ENCODE peak calls at places on chromosomes 13 and 19, in five cellular contexts. E is GM12878, G is HepG2, V is H1, U is NT2/D1. S is an unnamed sample.

GRCh38 chr13:32983058-32983457 is 33.2 kb upstream of the KL start:
- DNase-seq in E (no peak), G (no peak), V (no peak), U (no peak), S (no peak)

GRCh38 chr13:27920677-27921420 is 1.0 kb downstream of the PDX1 start:
- DNase-seq in E (no peak), G (no peak), V (no peak), U (no peak), S (no peak)

GRCh38 chr19:5867201-5868136 is 2.9 kb downstream of the FUT5 start:
- DNase-seq in E (no peak), G (no peak), V (no peak), U (no peak), S (no peak)

GRCh38 chr19:13881692-13882418 is 4.9 kb downstream of the NANOS3 start:
- DNase-seq in E (no peak), G (no peak), V (no peak), U (no peak), S (no peak)

GRCh38 chr19:4338441-4339350 is at the start of gene STAP2:
- DNase-seq in E (no peak), G (peak; percentile 44), V (no peak), U (no peak), S (no peak)

GRCh38 chr13:43861863-43862262 is 17.7 kb downstream of the CCDC122 start:
- DNase-seq in E (no peak), G (no peak), V (no peak), U (no peak), S (no peak)

GRCh38 chr13:96837809-96838208 is 156.5 kb downstream of the OXGR1 start:
- DNase-seq in E (no peak), G (no peak), V (no peak), U (no peak), S (no peak)

GRCh38 chr13:90933097-90933826 is 414.2 kb upstream of the MIR17HG start:
- DNase-seq in E (no peak), G (no peak), V (no peak), U (no peak), S (no peak)

GRCh38 chr13:46896346-46897138 is at the start of gene HTR2A:
- DNase-seq in E (no peak), G (no peak), V (no peak), U (no peak), S (no peak)

GRCh38 chr13:103098535-103098934 is 32.3 kb upstream of the SLC10A2 start:
- DNase-seq in E (no peak), G (no peak), V (no peak), U (no peak), S (no peak)

GRCh38 chr19:14085309-14085995 is at the start of gene C19orf67:
- DNase-seq in E (no peak), G (no peak), V (no peak), U (no peak), S (no peak)

GRCh38 chr19:10544242-10544752 is 593 bp downstream of the ATG4D start:
- DNase-seq in E (no peak), G (no peak), V (no peak), U (no peak), S (no peak)

GRCh38 chr19:18793144-18794028 is 2.3 kb upstream of the COMP start:
- DNase-seq in E (no peak), G (no peak), V (no peak), U (no peak), S (no peak)

GRCh38 chr13:107716741-107717140 is 498.6 kb downstream of the LIG4 start:
- DNase-seq in E (no peak), G (no peak), V (no peak), U (no peak), S (no peak)

GRCh38 chr19:42280761-42281174 is 11.7 kb downstream of the CIC start:
- DNase-seq in E (no peak), G (no peak), V (no peak), U (no peak), S (no peak)

GRCh38 chr19:41531438-41532311 is 44.3 kb upstream of the CEACAM21 start:
- DNase-seq in E (no peak), G (no peak), V (no peak), U (no peak), S (peak; percentile 52)

GRCh38 chr19:18915639-18916038 is 3.5 kb downstream of the COPE start:
- DNase-seq in E (no peak), G (peak; percentile 54), V (no peak), U (no peak), S (no peak)

GRCh38 chr13:71880753-71881541 is 13.9 kb upstream of the DACH1 start:
- DNase-seq in E (no peak), G (no peak), V (no peak), U (no peak), S (no peak)

GRCh38 chr13:26539738-26540292 is 17.7 kb upstream of the WASF3 start:
- DNase-seq in E (no peak), G (no peak), V (no peak), U (no peak), S (no peak)

GRCh38 chr19:32708457-32708856 is 11.1 kb upstream of the TDRD12 start:
- DNase-seq in E (no peak), G (no peak), V (no peak), U (no peak), S (no peak)

GRCh38 chr13:97459215-97459772 is 25.3 kb downstream of the RAP2A start:
- DNase-seq in E (peak; percentile 33), G (no peak), V (no peak), U (no peak), S (no peak)

GRCh38 chr13:89878904-89879303 is 1468.6 kb upstream of the MIR17HG start:
- DNase-seq in E (no peak), G (no peak), V (no peak), U (no peak), S (no peak)

GRCh38 chr19:15683411-15683810 is 10.5 kb downstream of the CYP4F12 start:
- DNase-seq in E (no peak), G (no peak), V (no peak), U (no peak), S (no peak)

GRCh38 chr13:97225533-97225932 is 3.4 kb downstream of the MBNL2 start:
- DNase-seq in E (no peak), G (no peak), V (no peak), U (no peak), S (no peak)

GRCh38 chr13:73096173-73097117 is 37.6 kb downstream of the KLF5 start:
- DNase-seq in E (no peak), G (peak; percentile 21), V (no peak), U (no peak), S (no peak)

GRCh38 chr19:58002384-58003152 is at the start of gene ZNF606:
- DNase-seq in E (peak; percentile 31), G (peak; percentile 72), V (no peak), U (peak; percentile 73), S (peak; percentile 88)

GRCh38 chr13:82713681-82714405 is 1168.4 kb downstream of the SLITRK1 start:
- DNase-seq in E (no peak), G (no peak), V (no peak), U (no peak), S (no peak)

GRCh38 chr19:52963229-52963760 is 614 bp upstream of the ZNF816 start:
- DNase-seq in E (no peak), G (peak; percentile 2), V (no peak), U (no peak), S (peak; percentile 5)

GRCh38 chr13:53408847-53409568 is 380.4 kb downstream of the OLFM4 start:
- DNase-seq in E (no peak), G (no peak), V (no peak), U (no peak), S (no peak)

GRCh38 chr19:17424743-17425365 is 5.0 kb downstream of the MVB12A start:
- DNase-seq in E (no peak), G (no peak), V (no peak), U (no peak), S (peak; percentile 76)

GRCh38 chr19:53333071-53333465 is 481 bp upstream of the ZNF845 start:
- DNase-seq in E (no peak), G (no peak), V (no peak), U (peak; percentile 8), S (no peak)

GRCh38 chr13:109468123-109468522 is 318.3 kb downstream of the IRS2 start:
- DNase-seq in E (no peak), G (no peak), V (no peak), U (no peak), S (no peak)

GRCh38 chr13:101767096-101767495 is 314.6 kb downstream of the ITGBL1 start:
- DNase-seq in E (no peak), G (no peak), V (no peak), U (no peak), S (no peak)

GRCh38 chr13:101757446-101758039 is 305.1 kb downstream of the ITGBL1 start:
- DNase-seq in E (no peak), G (no peak), V (no peak), U (peak; percentile 6), S (peak; percentile 3)

GRCh38 chr13:101763191-101763590 is 310.7 kb downstream of the ITGBL1 start:
- DNase-seq in E (no peak), G (no peak), V (no peak), U (no peak), S (no peak)
- TF ChIP-seq SUZ12 in E (no peak), G (no peak), V (no peak), U (no peak), S (no peak)

DNA sequence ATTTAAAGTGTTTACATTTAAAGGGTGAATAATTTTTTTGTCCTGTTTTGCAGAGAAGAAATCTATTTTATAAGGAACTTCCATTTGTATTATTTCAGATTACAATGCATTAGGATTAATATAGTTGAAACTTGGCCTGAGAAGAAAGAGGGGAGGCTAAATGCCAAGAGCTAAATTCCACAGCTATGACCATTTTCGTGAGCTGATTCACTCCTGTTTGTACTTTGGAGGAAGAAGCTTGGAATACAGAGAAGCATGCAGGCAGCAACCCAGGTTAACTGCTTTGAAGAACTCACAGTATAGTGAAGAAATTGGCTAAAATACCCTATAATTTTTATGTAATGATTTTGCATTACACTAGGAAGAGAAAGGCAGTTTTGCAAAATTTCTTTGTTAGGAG is 309.4 kb upstream of the KLF12 start:
- DNase-seq in E (no peak), G (no peak), V (no peak), U (no peak), S (no peak)
- TF ChIP-seq SUZ12 in E (no peak), G (no peak), V (no peak), U (no peak), S (no peak)

GRCh38 chr13:49292742-49293498 is 45.2 kb downstream of the CDADC1 start:
- DNase-seq in E (no peak), G (no peak), V (no peak), U (no peak), S (peak; percentile 28)
- TF ChIP-seq SUZ12 in E (no peak), G (no peak), V (no peak), U (no peak), S (no peak)

DNA sequence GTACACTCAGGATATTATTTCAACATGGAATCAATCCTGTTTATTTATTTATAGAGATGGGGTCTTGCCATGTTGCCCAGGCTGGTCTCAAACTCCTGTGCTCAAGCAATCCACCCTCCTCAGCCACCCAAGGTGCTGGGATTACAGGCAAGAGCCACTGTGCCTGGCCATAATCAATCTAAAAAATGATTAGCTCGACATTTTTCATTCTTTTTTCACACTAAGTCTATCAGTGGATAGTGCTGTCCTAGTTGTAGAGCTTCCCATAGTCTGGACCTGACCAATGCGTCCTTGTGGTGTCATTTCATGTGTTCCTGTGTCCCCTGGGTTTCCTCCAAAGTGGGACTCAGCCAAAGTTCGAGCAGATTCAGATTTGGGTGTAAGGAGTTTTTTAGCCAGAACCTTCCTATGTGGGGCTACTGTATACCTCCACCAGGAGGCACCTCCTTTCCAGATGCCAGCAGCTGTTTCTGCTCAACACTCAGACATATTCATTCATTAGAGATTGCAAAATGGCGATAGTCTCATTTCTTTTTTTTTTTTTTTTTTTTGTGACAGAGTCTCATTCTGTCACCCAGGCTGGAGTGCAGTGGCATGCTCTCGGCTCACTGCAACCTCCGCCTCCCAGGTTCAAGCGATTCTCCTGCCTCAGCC is 61.1 kb downstream of the MAP4K1 start:
- DNase-seq in E (peak; percentile 54), G (no peak), V (no peak), U (no peak), S (no peak)
- TF ChIP-seq SUZ12 in E (no peak), G (no peak), V (no peak), U (no peak), S (no peak)